ENCODE peak calls at places on chromosome 7, in eight cellular contexts. M is CD8-positive, alpha-beta memory T cell; L is T-helper 9 cell; H is psoas muscle; N is stimulated activated CD8-positive, alpha-beta memory T cell treated with anti-CD3 and anti-CD28 coated beads, Interleukin-7, amount 100 ng/mL, for 1 hour; C is astrocyte of the hippocampus; T is tibial nerve; K is GM12892. E is an unnamed sample.

GRCh38 chr7:41886906-41887311 is 184.0 kb upstream of the INHBA start:
- DNase-seq in K (no peak), M (no peak), T (peak), H (peak), N (no peak), C (peak), L (no peak), E (no peak)

GRCh38 chr7:7385421-7385820 is 150.3 kb downstream of the COL28A1 start:
- DNase-seq in T (no peak), H (no peak), N (no peak), C (no peak), L (no peak), K (no peak), M (no peak), E (no peak)

GRCh38 chr7:26440993-26441636 is 149.5 kb downstream of the SNX10 start:
- DNase-seq in L (no peak), K (no peak), C (peak), N (no peak), H (no peak), T (no peak), M (no peak), E (no peak)

GRCh38 chr7:157373493-157373892 is 36.7 kb downstream of the DNAJB6 start:
- DNase-seq in C (no peak), L (no peak), K (no peak), T (no peak), H (no peak), M (no peak), N (no peak), E (no peak)

GRCh38 chr7:42128703-42129102 is 108.3 kb downstream of the GLI3 start:
- DNase-seq in K (no peak), C (no peak), L (no peak), M (no peak), H (no peak), T (no peak), N (no peak), E (no peak)

GRCh38 chr7:80478683-80479082 is 33.2 kb downstream of the GNAT3 start:
- DNase-seq in T (no peak), K (no peak), C (peak), H (no peak), L (no peak), M (no peak), N (no peak), E (no peak)

GRCh38 chr7:36001546-36001945 is 151.5 kb upstream of the EEPD1 start:
- DNase-seq in T (no peak), H (no peak), L (no peak), C (no peak), K (no peak), N (no peak), M (no peak), E (no peak)

GRCh38 chr7:83936056-83936703 is 258.4 kb downstream of the SEMA3A start:
- DNase-seq in T (no peak), C (peak), H (peak), L (no peak), N (no peak), M (no peak), K (peak), E (no peak)

GRCh38 chr7:11831727-11832495 is at the start of gene THSD7A:
- DNase-seq in M (no peak), N (no peak), T (no peak), C (peak), L (peak), K (peak), H (peak), E (no peak)

GRCh38 chr7:47611045-47611511 is 29.2 kb upstream of the TNS3 start:
- DNase-seq in L (no peak), H (no peak), C (no peak), N (no peak), M (no peak), K (no peak), T (no peak), E (no peak)

GRCh38 chr7:113013761-113014449 is 72.7 kb downstream of the GPR85 start:
- DNase-seq in N (no peak), H (no peak), L (no peak), C (peak), T (no peak), M (no peak), K (no peak), E (no peak)

GRCh38 chr7:93171606-93172226 is 23.5 kb upstream of the SAMD9L start:
- DNase-seq in K (no peak), N (no peak), C (no peak), M (no peak), H (no peak), T (no peak), L (no peak), E (no peak)

GRCh38 chr7:77698042-77698625 is 1.9 kb downstream of the RSBN1L start:
- DNase-seq in L (no peak), K (no peak), C (no peak), M (no peak), N (no peak), H (no peak), T (no peak), E (no peak)

GRCh38 chr7:137820677-137821420 is 25.9 kb downstream of the DGKI start:
- DNase-seq in K (peak), N (no peak), H (peak), M (no peak), T (peak), C (peak), L (no peak), E (no peak)

GRCh38 chr7:122166708-122167107 is 22.7 kb upstream of the AASS start:
- DNase-seq in T (no peak), H (no peak), N (no peak), C (peak), K (no peak), M (no peak), L (no peak), E (no peak)

GRCh38 chr7:74454948-74455804 is 1.5 kb downstream of the GTF2IRD1 start:
- DNase-seq in C (no peak), T (no peak), L (no peak), N (no peak), H (peak), M (no peak), K (no peak), E (no peak)

GRCh38 chr7:29929018-29929807 is 60.4 kb downstream of the SCRN1 start:
- DNase-seq in K (no peak), M (no peak), C (no peak), N (no peak), L (no peak), T (no peak), H (no peak), E (no peak)

GRCh38 chr7:96671854-96672253 is 37.8 kb downstream of the SEM1 start:
- DNase-seq in L (no peak), M (no peak), K (no peak), H (no peak), N (no peak), C (no peak), T (no peak), E (no peak)

GRCh38 chr7:156079156-156079555 is 266.9 kb upstream of the SHH start:
- DNase-seq in C (no peak), L (no peak), T (no peak), K (no peak), H (no peak), M (no peak), N (no peak), E (no peak)

GRCh38 chr7:22469371-22470143 is 30.4 kb downstream of the STEAP1B start:
- DNase-seq in N (no peak), L (no peak), H (no peak), K (no peak), M (no peak), T (no peak), C (no peak), E (no peak)

GRCh38 chr7:148058753-148059152 is 531.8 kb upstream of the C7orf33 start:
- DNase-seq in H (no peak), T (no peak), C (no peak), L (no peak), K (no peak), M (no peak), N (no peak), E (no peak)

GRCh38 chr7:25454562-25455031 is 226.3 kb upstream of the NPVF start:
- DNase-seq in L (no peak), T (peak), N (no peak), H (peak), M (no peak), C (no peak), K (no peak), E (no peak)

GRCh38 chr7:140456627-140457051 is 22.7 kb downstream of the MKRN1 start:
- DNase-seq in H (no peak), C (no peak), T (no peak), M (no peak), L (no peak), N (no peak), K (no peak), E (no peak)

GRCh38 chr7:134553976-134554375 is 5.1 kb downstream of the AKR1B15 start:
- DNase-seq in M (no peak), K (no peak), H (no peak), N (no peak), C (no peak), L (no peak), T (no peak), E (no peak)

GRCh38 chr7:151406051-151406875 is 3.6 kb downstream of the WDR86 start:
- DNase-seq in L (no peak), H (no peak), M (no peak), N (no peak), C (no peak), T (no peak), K (no peak), E (no peak)

E was measured in T-helper 22 cell.